ENCODE peak calls at places on chromosomes 11 and 22, in eight cellular contexts. Q is psoas muscle; T is tibial artery; S is OCI-LY7; O is vagina; V is fibroblast of lung; W is CD8-positive, alpha-beta T cell; J is lower lobe of right lung. F is an unnamed sample. For H3K9me3, the result is how much of the 10 kb centered on the place peaks cover.

GRCh38 chr11:30758946-30759501 is 172.9 kb upstream of the MPPED2 start:
- DNase-seq in Q (no peak), T (no peak), S (no peak), O (no peak), V (no peak), W (no peak), J (no peak), F (no peak)

GRCh38 chr11:35097814-35098213 is 41.2 kb upstream of the CD44 start:
- DNase-seq in Q (no peak), T (no peak), S (no peak), O (peak), V (no peak), W (no peak), J (no peak), F (no peak)

GRCh38 chr11:62539238-62539925 is 7.2 kb downstream of the AHNAK start:
- DNase-seq in Q (peak), T (no peak), S (no peak), O (peak), V (peak), W (no peak), J (no peak), F (peak)

GRCh38 chr11:46850829-46851380 is 4.8 kb upstream of the CKAP5 start:
- DNase-seq in Q (no peak), T (no peak), S (no peak), O (no peak), V (no peak), W (no peak), J (no peak), F (no peak)

GRCh38 chr11:68816917-68817419 is 24.7 kb downstream of the CPT1A start:
- DNase-seq in Q (no peak), T (no peak), S (no peak), O (no peak), V (no peak), W (no peak), J (no peak), F (no peak)

GRCh38 chr11:122267602-122268001 is 151.6 kb upstream of the BLID start:
- DNase-seq in Q (no peak), T (no peak), S (no peak), O (no peak), V (peak), W (no peak), J (no peak), F (no peak)

GRCh38 chr22:45227645-45228400 is 12.9 kb downstream of the KIAA0930 start:
- DNase-seq in Q (peak), T (peak), S (no peak), O (no peak), V (no peak), W (no peak), J (peak), F (no peak)

GRCh38 chr11:12834166-12834565 is 159.9 kb downstream of the TEAD1 start:
- DNase-seq in Q (no peak), T (no peak), S (no peak), O (no peak), V (no peak), W (no peak), J (no peak), F (no peak)

GRCh38 chr11:121321614-121322243 is 29.2 kb downstream of the SC5D start:
- DNase-seq in Q (no peak), T (peak), S (peak), O (no peak), V (peak), W (no peak), J (no peak), F (no peak)

GRCh38 chr22:43299736-43300135 is 43.4 kb downstream of the SCUBE1 start:
- DNase-seq in Q (no peak), T (no peak), S (no peak), O (no peak), V (no peak), W (no peak), J (no peak), F (no peak)

GRCh38 chr22:22425366-22425765 is 83.2 kb downstream of the ZNF280B start:
- DNase-seq in Q (no peak), T (no peak), S (peak), O (peak), V (no peak), W (no peak), J (no peak), F (no peak)

GRCh38 chr11:122285444-122285843 is 169.4 kb upstream of the BLID start:
- DNase-seq in Q (no peak), T (no peak), S (no peak), O (no peak), V (no peak), W (no peak), J (no peak), F (no peak)

GRCh38 chr22:22952531-22953295 is 65.1 kb downstream of the IGLL5 start:
- DNase-seq in Q (no peak), T (no peak), S (no peak), O (peak), V (no peak), W (no peak), J (no peak), F (no peak)

GRCh38 chr22:19096555-19096954 is 25.7 kb downstream of the DGCR2 start:
- DNase-seq in Q (no peak), T (no peak), S (no peak), O (no peak), V (no peak), W (no peak), J (no peak), F (no peak)

GRCh38 chr11:64858467-64859401 is 14.3 kb upstream of the CDC42BPG start:
- DNase-seq in Q (peak), T (no peak), S (peak), O (no peak), V (no peak), W (no peak), J (no peak), F (peak)

GRCh38 chr11:3159296-3160190 is 5.6 kb downstream of the OSBPL5 start:
- DNase-seq in Q (peak), T (peak), S (no peak), O (no peak), V (no peak), W (no peak), J (peak), F (peak)

GRCh38 chr11:31361743-31362142 is 7.8 kb downstream of the DCDC1 start:
- DNase-seq in Q (no peak), T (no peak), S (no peak), O (no peak), V (no peak), W (no peak), J (no peak), F (no peak)

GRCh38 chr11:65293909-65294381 is 20.7 kb upstream of the CDC42EP2 start:
- DNase-seq in Q (peak), T (no peak), S (no peak), O (no peak), V (no peak), W (no peak), J (no peak), F (peak)

GRCh38 chr11:18669211-18669593 is 29.4 kb upstream of the TMEM86A start:
- DNase-seq in Q (no peak), T (no peak), S (no peak), O (no peak), V (peak), W (no peak), J (no peak), F (no peak)

GRCh38 chr11:95453616-95454118 is 222.7 kb upstream of the SESN3 start:
- DNase-seq in Q (no peak), T (no peak), S (no peak), O (no peak), V (peak), W (no peak), J (peak), F (peak)

GRCh38 chr11:3095712-3096361 is 38.6 kb upstream of the CARS1 start:
- DNase-seq in Q (peak), T (peak), S (no peak), O (peak), V (peak), W (no peak), J (peak), F (peak)

GRCh38 chr11:57637626-57638004 is 12.1 kb downstream of the YPEL4 start:
- DNase-seq in Q (peak), T (no peak), S (no peak), O (no peak), V (no peak), W (no peak), J (no peak), F (no peak)

GRCh38 chr11:57638005-57638760 is 11.5 kb downstream of the YPEL4 start:
- DNase-seq in Q (peak), T (no peak), S (no peak), O (no peak), V (peak), W (no peak), J (peak), F (peak)

GRCh38 chr11:57640068-57640800 is 9.5 kb downstream of the YPEL4 start:
- DNase-seq in Q (no peak), T (no peak), S (no peak), O (no peak), V (no peak), W (no peak), J (no peak), F (no peak)

GRCh38 chr11:57639321-57640067 is 10.2 kb downstream of the YPEL4 start:
- DNase-seq in Q (no peak), T (no peak), S (peak), O (no peak), V (peak), W (no peak), J (no peak), F (no peak)

GRCh38 chr11:57638811-57639320 is 10.8 kb downstream of the YPEL4 start:
- DNase-seq in Q (no peak), T (no peak), S (no peak), O (no peak), V (no peak), W (no peak), J (no peak), F (no peak)
- TF ChIP-seq CTCF in Q (no peak), T (no peak), S (peak), O (no peak), V (no peak), W (no peak), J (no peak), F (no peak)

GRCh38 chr11:59249535-59249934 is 36.8 kb upstream of the MPEG1 start:
- DNase-seq in Q (no peak), T (no peak), S (no peak), O (no peak), V (no peak), W (no peak), J (no peak), F (no peak)
- H3K9me3 ChIP-seq in Q (under half), T (under half), S (under half), O (under half), V (under half), W (under half), J (under half), F (under half)

DNA sequence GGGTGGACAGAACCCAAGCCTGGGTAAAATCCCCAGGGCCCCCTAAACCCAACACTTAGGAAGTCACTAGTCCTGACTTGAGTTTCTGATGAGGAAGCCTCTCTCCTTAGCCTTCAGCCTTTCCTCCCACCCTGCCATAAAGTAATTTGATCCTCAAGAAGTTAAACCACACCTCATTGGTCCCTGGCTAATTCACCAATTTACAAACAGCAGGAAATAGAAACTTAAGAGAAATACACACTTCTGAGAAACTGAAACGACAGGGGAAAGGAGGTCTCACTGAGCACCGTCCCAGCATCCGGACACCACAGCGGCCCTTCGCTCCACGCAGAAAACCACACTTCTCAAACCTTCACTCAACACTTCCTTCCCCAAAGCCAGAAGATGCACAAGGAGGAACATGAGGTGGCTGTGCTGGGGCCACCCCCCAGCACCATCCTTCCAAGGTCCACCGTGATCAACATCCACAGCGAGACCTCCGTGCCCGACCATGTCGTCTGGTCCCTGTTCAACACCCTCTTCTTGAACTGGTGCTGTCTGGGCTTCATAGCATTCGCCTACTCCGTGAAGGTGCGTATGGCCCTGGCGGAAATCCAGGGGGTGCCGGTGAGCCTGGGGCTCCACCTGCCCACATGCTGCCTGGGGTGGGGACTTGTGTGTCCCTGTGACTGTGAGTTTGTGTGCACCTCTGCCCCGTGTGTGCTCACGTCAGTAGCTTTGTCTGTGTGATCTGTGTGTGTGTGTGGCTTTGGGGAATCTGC is at the start of gene IFITM1:
- DNase-seq in Q (peak), T (no peak), S (peak), O (no peak), V (peak), W (no peak), J (peak), F (peak)
- TF ChIP-seq CTCF in Q (no peak), T (no peak), S (peak), O (no peak), V (no peak), W (no peak), J (no peak), F (no peak)

DNA sequence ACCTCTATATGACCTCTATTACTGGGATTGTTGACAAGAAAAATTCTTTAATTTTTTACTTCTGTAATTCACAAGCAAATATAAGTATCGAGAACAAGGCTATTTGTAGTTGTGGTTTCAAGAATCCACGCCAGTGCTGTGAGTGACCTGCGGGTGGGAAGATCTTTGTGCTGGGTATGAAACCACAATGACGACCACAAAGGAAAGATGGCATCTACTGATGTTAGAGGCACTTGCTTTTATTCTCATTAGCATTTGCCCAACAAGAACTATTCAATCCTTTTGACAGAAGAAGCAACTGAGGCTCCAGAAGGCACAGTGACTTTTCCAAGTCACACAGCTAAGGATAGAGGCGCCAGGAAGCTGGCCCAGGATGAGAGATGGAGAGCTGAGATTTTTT is 1054.9 kb downstream of the TBC1D22A start:
- DNase-seq in Q (no peak), T (no peak), S (no peak), O (no peak), V (no peak), W (no peak), J (no peak), F (no peak)
- H3K9me3 ChIP-seq in Q (under half), T (under half), S (under half), O (under half), V (under half), W (under half), J (under half), F (under half)

GRCh38 chr11:45233804-45234170 is 52.4 kb downstream of the SYT13 start:
- DNase-seq in Q (no peak), T (peak), S (no peak), O (no peak), V (no peak), W (no peak), J (no peak), F (no peak)
- TF ChIP-seq CTCF in Q (no peak), T (no peak), S (no peak), O (no peak), V (no peak), W (no peak), J (no peak), F (no peak)

GRCh38 chr22:28366856-28367255 is 312.8 kb downstream of the TTC28 start:
- DNase-seq in Q (no peak), T (no peak), S (no peak), O (no peak), V (no peak), W (no peak), J (no peak), F (no peak)
- H3K9me3 ChIP-seq in Q (under half), T (under half), S (under half), O (under half), V (under half), W (under half), J (under half), F (under half)

DNA sequence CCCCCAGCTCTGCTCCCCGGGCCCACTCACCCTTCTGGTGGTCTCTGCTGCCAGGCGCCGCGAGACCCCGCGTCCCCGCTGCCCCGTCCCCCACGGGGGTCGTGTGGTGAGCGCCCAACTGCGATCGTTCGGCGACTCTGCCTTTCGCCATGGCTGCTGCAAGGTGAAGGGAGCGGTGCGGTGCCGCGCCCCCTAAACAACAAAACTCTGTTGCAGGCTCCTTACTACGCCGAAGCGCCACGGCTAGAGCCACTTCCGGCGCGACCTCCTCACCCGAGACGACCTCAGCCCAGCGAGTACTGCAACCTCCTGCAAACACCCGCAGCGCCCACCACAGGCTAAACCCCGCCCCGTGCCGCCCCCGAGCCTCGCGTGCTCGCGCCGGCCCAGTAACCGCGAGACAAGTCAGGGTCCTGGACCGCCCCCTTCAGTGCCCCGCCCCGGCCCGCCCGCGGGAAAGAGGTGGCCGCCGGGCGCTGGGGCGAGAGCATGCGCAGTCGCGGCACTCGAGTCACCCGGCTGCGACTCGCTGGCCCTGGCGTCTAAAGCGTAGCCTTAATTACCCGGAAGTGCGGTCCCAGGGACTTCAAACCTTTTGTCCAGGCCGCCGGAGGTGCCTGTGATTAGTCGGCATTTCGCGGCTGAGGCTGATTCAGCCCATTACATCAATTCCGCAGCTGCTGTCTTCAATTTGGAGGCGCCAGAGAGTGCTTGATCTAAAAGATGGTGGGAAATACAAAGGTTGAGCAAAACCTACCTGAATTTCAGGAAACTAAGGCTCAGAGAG is at the start of gene TMEM41B:
- DNase-seq in Q (peak), T (peak), S (peak), O (peak), V (peak), W (peak), J (peak), F (peak)
- TF ChIP-seq CTCF in Q (no peak), T (no peak), S (peak), O (no peak), V (no peak), W (no peak), J (peak), F (no peak)

GRCh38 chr22:49575703-49576081 is 252.0 kb downstream of the BRD1 start:
- DNase-seq in Q (peak), T (no peak), S (no peak), O (no peak), V (no peak), W (no peak), J (peak), F (no peak)

GRCh38 chr22:49571326-49571725 is 256.3 kb downstream of the BRD1 start:
- DNase-seq in Q (no peak), T (peak), S (no peak), O (no peak), V (no peak), W (no peak), J (no peak), F (no peak)

GRCh38 chr22:49574205-49574604 is 253.5 kb downstream of the BRD1 start:
- DNase-seq in Q (no peak), T (no peak), S (no peak), O (no peak), V (no peak), W (no peak), J (no peak), F (no peak)

GRCh38 chr22:49574861-49575702 is 252.6 kb downstream of the BRD1 start:
- DNase-seq in Q (peak), T (no peak), S (no peak), O (no peak), V (no peak), W (no peak), J (peak), F (no peak)

DNA sequence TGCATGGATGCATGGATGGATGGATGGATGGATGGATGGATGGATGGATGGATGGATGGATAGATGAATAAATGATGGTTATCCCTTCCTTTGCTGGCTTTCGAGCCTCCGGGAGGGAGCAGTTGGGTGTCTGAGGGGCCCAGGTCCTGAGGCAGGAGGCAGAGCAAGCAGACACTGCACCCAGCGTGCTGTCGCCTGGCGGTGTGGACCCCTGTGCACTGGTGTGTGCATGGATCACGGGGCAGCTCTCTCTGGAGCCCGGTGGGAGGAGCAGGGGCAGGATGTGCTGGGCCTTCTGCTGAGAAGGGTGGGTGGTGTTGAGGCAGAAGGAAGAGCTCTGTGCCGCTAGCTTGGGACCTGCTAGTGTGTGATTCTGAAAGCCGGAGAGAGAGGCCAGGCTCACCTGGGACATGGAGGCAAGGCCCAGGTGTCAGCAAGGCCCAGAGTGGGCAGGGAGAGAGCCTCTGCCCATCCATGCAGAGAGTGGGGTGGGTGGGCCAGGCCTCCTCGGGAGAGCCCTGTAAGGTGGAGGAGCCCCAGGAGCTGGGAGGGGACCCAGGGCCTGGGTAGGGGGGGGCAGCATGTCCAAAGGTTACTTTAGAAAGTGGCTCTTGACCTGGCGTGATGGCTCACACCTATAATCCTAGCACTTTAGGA is 254.4 kb downstream of the BRD1 start:
- DNase-seq in Q (peak), T (no peak), S (no peak), O (no peak), V (no peak), W (no peak), J (no peak), F (no peak)
- H3K9me3 ChIP-seq in Q (under half), T (under half), S (under half), O (under half), V (under half), W (under half), J (under half), F (under half)

F was measured in heart right ventricle.